ENCODE peak calls at places on chromosomes 16 and 17, in four cellular contexts. One of them, this sample, is unnamed.

GRCh38 chr17:43018008-43018853 is 4.0 kb downstream of the VAT1 start:
- DNase-seq in GM10248: no peak
- DNase-seq in HFFc6: no peak
- DNase-seq in breast epithelium: no peak
- DNase-seq in this sample: no peak

GRCh38 chr17:82055965-82056728 is 4.4 kb downstream of the GPS1 start:
- DNase-seq in GM10248: no peak
- DNase-seq in HFFc6: no peak
- DNase-seq in breast epithelium: no peak
- DNase-seq in this sample: no peak

GRCh38 chr17:40516581-40517285 is 15.3 kb upstream of the TNS4 start:
- DNase-seq in GM10248: peak
- DNase-seq in HFFc6: no peak
- DNase-seq in breast epithelium: no peak
- DNase-seq in this sample: no peak

GRCh38 chr17:80761421-80761871 is 216.8 kb downstream of the RPTOR start:
- DNase-seq in GM10248: no peak
- DNase-seq in HFFc6: peak
- DNase-seq in breast epithelium: no peak
- DNase-seq in this sample: peak

GRCh38 chr17:6456914-6457687 is 12.8 kb downstream of the PIMREG start:
- DNase-seq in GM10248: no peak
- DNase-seq in HFFc6: peak
- DNase-seq in breast epithelium: no peak
- DNase-seq in this sample: no peak

GRCh38 chr17:14784997-14785696 is 480.0 kb downstream of the PMP22 start:
- DNase-seq in GM10248: no peak
- DNase-seq in HFFc6: no peak
- DNase-seq in breast epithelium: no peak
- DNase-seq in this sample: no peak

GRCh38 chr16:19649980-19650379 is 68.0 kb downstream of the KNOP1 start:
- DNase-seq in GM10248: no peak
- DNase-seq in HFFc6: no peak
- DNase-seq in breast epithelium: no peak
- DNase-seq in this sample: no peak

GRCh38 chr16:14193316-14193871 is 122.3 kb downstream of the MRTFB start:
- DNase-seq in GM10248: peak
- DNase-seq in HFFc6: no peak
- DNase-seq in breast epithelium: no peak
- DNase-seq in this sample: no peak

GRCh38 chr16:89407925-89408300 is 82.4 kb downstream of the ANKRD11 start:
- DNase-seq in GM10248: no peak
- DNase-seq in HFFc6: no peak
- DNase-seq in breast epithelium: no peak
- DNase-seq in this sample: no peak

GRCh38 chr17:45139533-45139920 is 4.0 kb downstream of the ACBD4 start:
- DNase-seq in GM10248: no peak
- DNase-seq in HFFc6: no peak
- DNase-seq in breast epithelium: no peak
- DNase-seq in this sample: no peak

GRCh38 chr17:44257815-44258750 is 9.9 kb downstream of the SLC4A1 start:
- DNase-seq in GM10248: no peak
- DNase-seq in HFFc6: no peak
- DNase-seq in breast epithelium: no peak
- DNase-seq in this sample: no peak

GRCh38 chr16:47463771-47464624 is 2.9 kb downstream of the PHKB start:
- DNase-seq in GM10248: no peak
- DNase-seq in HFFc6: no peak
- DNase-seq in breast epithelium: no peak
- DNase-seq in this sample: no peak

GRCh38 chr17:2926019-2926650 is 129.9 kb downstream of the RAP1GAP2 start:
- DNase-seq in GM10248: no peak
- DNase-seq in HFFc6: peak
- DNase-seq in breast epithelium: peak
- DNase-seq in this sample: no peak

GRCh38 chr16:60123387-60124023 is 1389.4 kb upstream of the GOT2 start:
- DNase-seq in GM10248: no peak
- DNase-seq in HFFc6: no peak
- DNase-seq in breast epithelium: no peak
- DNase-seq in this sample: no peak

GRCh38 chr17:4914009-4914408 is 11.1 kb upstream of the CHRNE start:
- DNase-seq in GM10248: no peak
- DNase-seq in HFFc6: peak
- DNase-seq in breast epithelium: no peak
- DNase-seq in this sample: no peak

GRCh38 chr16:57213462-57213861 is 27.3 kb downstream of the RSPRY1 start:
- DNase-seq in GM10248: no peak
- DNase-seq in HFFc6: no peak
- DNase-seq in breast epithelium: no peak
- DNase-seq in this sample: no peak

GRCh38 chr17:37098910-37099664 is 150.3 kb downstream of the AATF start:
- DNase-seq in GM10248: no peak
- DNase-seq in HFFc6: peak
- DNase-seq in breast epithelium: no peak
- DNase-seq in this sample: no peak

GRCh38 chr16:70298988-70299938 is at the start of gene DDX19B:
- DNase-seq in GM10248: peak
- DNase-seq in HFFc6: peak
- DNase-seq in breast epithelium: peak
- DNase-seq in this sample: no peak

GRCh38 chr16:57185446-57185944 is 344 bp downstream of the PSME3IP1 start:
- DNase-seq in GM10248: peak
- DNase-seq in HFFc6: peak
- DNase-seq in breast epithelium: peak
- DNase-seq in this sample: no peak

GRCh38 chr16:89324056-89325010 is 106.8 kb downstream of the ZNF778 start:
- DNase-seq in GM10248: peak
- DNase-seq in HFFc6: peak
- DNase-seq in breast epithelium: no peak
- DNase-seq in this sample: no peak

GRCh38 chr16:55779391-55780094 is 53.4 kb downstream of the CES1 start:
- DNase-seq in GM10248: no peak
- DNase-seq in HFFc6: no peak
- DNase-seq in breast epithelium: no peak
- DNase-seq in this sample: no peak

GRCh38 chr16:50152386-50152806 is 710 bp upstream of the TENT4B start:
- DNase-seq in GM10248: peak
- DNase-seq in HFFc6: no peak
- DNase-seq in breast epithelium: peak
- DNase-seq in this sample: peak

DNA sequence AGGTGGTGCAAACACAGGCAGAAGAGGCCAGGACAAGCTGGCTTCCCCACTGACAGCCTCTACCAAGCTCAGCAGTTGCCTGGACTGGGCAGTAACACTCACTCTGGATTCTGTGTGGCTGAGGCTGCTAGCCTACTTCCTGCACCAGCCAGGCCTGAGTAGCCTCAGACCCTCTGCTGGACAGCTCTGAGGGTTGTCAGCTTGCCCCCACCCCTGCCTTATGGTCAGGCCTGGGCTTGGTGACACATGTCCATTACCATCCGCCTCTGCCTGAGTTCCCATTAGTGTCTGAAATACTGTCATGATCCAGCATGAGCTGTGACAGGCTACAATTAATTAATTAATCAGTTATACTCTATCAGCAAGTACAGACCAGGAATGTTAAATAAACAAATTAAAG is 534.2 kb upstream of the CDH5 start:
- DNase-seq in GM10248: no peak
- DNase-seq in HFFc6: no peak
- DNase-seq in breast epithelium: no peak
- DNase-seq in this sample: no peak
- TF ChIP-seq CTCF in GM10248: no peak
- TF ChIP-seq CTCF in HFFc6: no peak
- TF ChIP-seq CTCF in breast epithelium: no peak
- TF ChIP-seq CTCF in this sample: no peak

DNA sequence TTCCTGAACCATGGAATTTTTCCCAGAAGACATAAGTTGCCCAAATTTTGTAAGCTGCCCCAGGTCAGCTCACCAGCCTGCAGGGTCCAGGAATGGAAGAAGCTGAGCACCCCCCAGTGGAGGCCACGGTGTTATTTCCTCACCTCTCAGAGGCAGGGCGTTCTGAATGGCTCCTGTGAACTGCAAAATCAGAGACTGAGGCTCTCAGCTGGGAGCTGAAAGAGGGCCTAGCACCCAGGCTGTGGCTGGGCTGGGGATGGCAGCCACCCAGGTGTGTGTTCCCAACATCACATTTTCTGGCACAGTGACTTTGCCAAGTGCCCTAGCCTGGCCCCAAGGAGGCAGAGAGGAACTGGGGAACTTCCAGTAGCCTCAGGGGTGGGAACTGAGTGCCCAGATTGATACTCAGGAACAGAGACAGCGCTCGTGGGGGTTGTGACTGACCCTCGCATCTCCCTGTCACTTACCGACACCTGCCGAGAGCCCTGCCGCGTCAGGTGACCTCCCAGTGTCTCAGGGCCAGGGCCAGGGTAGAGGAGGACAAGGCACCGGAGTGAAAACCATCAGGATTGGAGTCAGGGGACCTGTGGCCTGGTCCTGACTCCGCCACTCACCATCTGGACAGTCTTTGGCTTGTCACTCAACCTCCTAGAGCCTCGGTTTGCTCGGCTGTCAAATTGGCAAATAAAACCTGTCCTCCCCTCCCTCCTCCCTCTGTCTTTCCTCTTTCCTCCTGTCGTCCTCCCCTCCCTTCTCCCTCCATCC is 11.3 kb downstream of the CACNG4 start:
- DNase-seq in GM10248: peak
- DNase-seq in HFFc6: no peak
- DNase-seq in breast epithelium: peak
- DNase-seq in this sample: no peak
- TF ChIP-seq CTCF in GM10248: no peak
- TF ChIP-seq CTCF in HFFc6: peak
- TF ChIP-seq CTCF in breast epithelium: peak
- TF ChIP-seq CTCF in this sample: peak

GRCh38 chr17:41687828-41688640 is 651 bp upstream of the EIF1 start:
- DNase-seq in GM10248: no peak
- DNase-seq in HFFc6: no peak
- DNase-seq in breast epithelium: peak
- DNase-seq in this sample: no peak
- TF ChIP-seq CTCF in GM10248: peak
- TF ChIP-seq CTCF in HFFc6: peak
- TF ChIP-seq CTCF in breast epithelium: no peak
- TF ChIP-seq CTCF in this sample: peak

DNA sequence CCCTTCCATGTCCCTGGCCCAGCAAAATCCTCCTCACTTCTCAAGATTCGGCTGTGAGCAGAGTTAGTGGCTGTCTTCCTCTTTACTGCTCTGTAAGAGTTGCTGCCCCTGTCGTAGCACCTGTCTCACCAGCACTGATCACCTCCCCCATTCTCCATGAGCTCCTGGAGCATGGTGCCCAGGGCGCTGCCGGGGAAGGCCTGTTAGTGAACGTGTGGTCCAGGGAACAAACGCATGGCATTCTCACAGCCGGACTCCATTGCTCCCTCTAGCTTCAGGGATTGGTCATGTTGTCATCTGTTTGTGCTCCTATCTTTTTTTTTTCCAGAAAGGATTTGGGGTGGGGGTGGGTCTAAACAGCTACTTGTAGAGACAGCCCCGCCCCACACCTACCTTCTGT is 141.2 kb downstream of the CMIP start:
- DNase-seq in GM10248: no peak
- DNase-seq in HFFc6: no peak
- DNase-seq in breast epithelium: no peak
- DNase-seq in this sample: no peak
- TF ChIP-seq CTCF in GM10248: no peak
- TF ChIP-seq CTCF in HFFc6: peak
- TF ChIP-seq CTCF in breast epithelium: no peak
- TF ChIP-seq CTCF in this sample: peak

DNA sequence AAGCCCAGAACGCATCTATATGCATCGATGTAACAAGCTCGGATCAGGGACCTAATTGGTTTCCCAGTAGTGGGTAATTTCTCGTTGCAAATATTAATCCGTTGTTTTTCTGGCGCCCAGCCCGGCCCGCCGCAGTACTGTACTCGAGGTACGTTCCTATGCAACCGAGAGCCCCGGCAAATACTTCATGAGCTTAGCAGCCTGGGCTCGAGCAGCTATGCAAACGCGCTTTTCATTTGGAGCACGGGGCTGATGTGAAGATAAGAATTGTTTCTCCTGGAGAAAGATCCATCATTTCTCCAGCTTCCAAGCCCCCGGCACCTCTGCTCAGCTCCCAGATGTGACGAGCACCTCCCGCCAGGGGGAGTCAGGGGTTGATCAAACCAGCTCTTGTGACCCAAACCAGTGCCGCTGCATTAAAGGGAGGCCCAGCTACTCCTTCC is 229.8 kb downstream of the KATNIP start:
- DNase-seq in GM10248: no peak
- DNase-seq in HFFc6: peak
- DNase-seq in breast epithelium: peak
- DNase-seq in this sample: no peak
- TF ChIP-seq CTCF in GM10248: no peak
- TF ChIP-seq CTCF in HFFc6: peak
- TF ChIP-seq CTCF in breast epithelium: no peak
- TF ChIP-seq CTCF in this sample: peak

GRCh38 chr17:8986295-8986694 is 20.8 kb upstream of the PIK3R5 start:
- DNase-seq in GM10248: no peak
- DNase-seq in HFFc6: no peak
- DNase-seq in breast epithelium: no peak
- DNase-seq in this sample: no peak
- TF ChIP-seq CTCF in GM10248: no peak
- TF ChIP-seq CTCF in HFFc6: peak
- TF ChIP-seq CTCF in breast epithelium: no peak
- TF ChIP-seq CTCF in this sample: no peak